ENCODE peak calls at places on chromosomes 13 and 19, in four cellular contexts. J, P, N and S are unnamed samples.

GRCh38 chr19:55461974-55462628 is 659 bp upstream of the ISOC2 start:
- DNase-seq in J (no peak), P (peak; percentile 50), N (peak; percentile 76), S (no peak)

GRCh38 chr13:91017669-91018053 is 329.8 kb upstream of the MIR17HG start:
- DNase-seq in J (peak; percentile 25), P (no peak), N (no peak), S (no peak)

GRCh38 chr13:112885782-112886268 is 83.2 kb upstream of the MCF2L start:
- DNase-seq in J (peak; percentile 83), P (peak; percentile 71), N (peak; percentile 50), S (no peak)

GRCh38 chr13:44224433-44225149 is 149.0 kb upstream of the SERP2 start:
- DNase-seq in J (no peak), P (no peak), N (no peak), S (no peak)

GRCh38 chr13:84366484-84366883 is 484.2 kb upstream of the SLITRK1 start:
- DNase-seq in J (no peak), P (no peak), N (no peak), S (no peak)

GRCh38 chr19:13150919-13151604 is 851 bp downstream of the IER2 start:
- DNase-seq in J (no peak), P (no peak), N (peak; percentile 42), S (no peak)

GRCh38 chr19:21463449-21464105 is 41.8 kb upstream of the ZNF429 start:
- DNase-seq in J (peak; percentile 85), P (no peak), N (peak; percentile 77), S (no peak)

GRCh38 chr13:30792257-30793000 is 57.1 kb downstream of the ALOX5AP start:
- DNase-seq in J (no peak), P (peak; percentile 61), N (no peak), S (no peak)

GRCh38 chr13:33235564-33235963 is 50.0 kb downstream of the STARD13 start:
- DNase-seq in J (no peak), P (no peak), N (no peak), S (no peak)

GRCh38 chr19:18364826-18365528 is 21.0 kb upstream of the GDF15 start:
- DNase-seq in J (peak; percentile 38), P (peak; percentile 97), N (peak; percentile 56), S (no peak)

GRCh38 chr13:46804391-46804815 is 7.4 kb upstream of the ESD start:
- DNase-seq in J (no peak), P (peak; percentile 9), N (no peak), S (no peak)

GRCh38 chr13:113670541-113670940 is 3.5 kb downstream of the GRK1 start:
- DNase-seq in J (peak; percentile 4), P (no peak), N (no peak), S (no peak)

GRCh38 chr19:51147663-51148062 is 5.6 kb downstream of the SIGLEC7 start:
- DNase-seq in J (no peak), P (no peak), N (peak; percentile 32), S (no peak)

GRCh38 chr13:103164239-103164638 is 98.0 kb upstream of the SLC10A2 start:
- DNase-seq in J (no peak), P (no peak), N (no peak), S (no peak)

GRCh38 chr13:107822006-107822405 is 393.3 kb downstream of the LIG4 start:
- DNase-seq in J (no peak), P (no peak), N (no peak), S (no peak)

GRCh38 chr13:62710766-62711165 is 1295.1 kb upstream of the PCDH20 start:
- DNase-seq in J (no peak), P (no peak), N (no peak), S (no peak)

GRCh38 chr19:18156841-18157464 is 4.0 kb downstream of the PIK3R2 start:
- DNase-seq in J (no peak), P (peak; percentile 63), N (peak; percentile 89), S (no peak)

GRCh38 chr19:27966390-27966816 is 1246.5 kb downstream of the UQCRFS1 start:
- DNase-seq in J (no peak), P (no peak), N (peak; percentile 8), S (no peak)

GRCh38 chr19:926595-927043 is 784 bp downstream of the ARID3A start:
- DNase-seq in J (no peak), P (no peak), N (no peak), S (no peak)

GRCh38 chr13:19305434-19305833 is 123.8 kb upstream of the TUBA3C start:
- DNase-seq in J (no peak), P (no peak), N (no peak), S (no peak)

GRCh38 chr19:53892981-53893325 is 11.0 kb downstream of the PRKCG start:
- DNase-seq in J (peak; percentile 69), P (no peak), N (peak; percentile 49), S (no peak)

GRCh38 chr13:82259284-82259683 is 1623.0 kb downstream of the SLITRK1 start:
- DNase-seq in J (no peak), P (no peak), N (no peak), S (no peak)

GRCh38 chr19:29668746-29669609 is 3.7 kb downstream of the PLEKHF1 start:
- DNase-seq in J (peak; percentile 41), P (no peak), N (no peak), S (no peak)

GRCh38 chr19:1357695-1358094 is 26.0 kb upstream of the NDUFS7 start:
- DNase-seq in J (no peak), P (no peak), N (no peak), S (no peak)

GRCh38 chr19:48329167-48329891 is 4.0 kb downstream of the EMP3 start:
- DNase-seq in J (peak; percentile 39), P (no peak), N (peak; percentile 37), S (peak; percentile 42)

GRCh38 chr19:44575116-44575700 is 38.2 kb upstream of the IGSF23 start:
- DNase-seq in J (no peak), P (no peak), N (no peak), S (no peak)

GRCh38 chr13:50080158-50080855 is 65.1 kb downstream of the KCNRG start:
- DNase-seq in J (no peak), P (peak; percentile 23), N (peak; percentile 22), S (no peak)

GRCh38 chr19:2811735-2812413 is 7.8 kb upstream of the ZNF554 start:
- DNase-seq in J (no peak), P (no peak), N (no peak), S (no peak)

GRCh38 chr19:50327461-50328256 is 1.5 kb downstream of the KCNC3 start:
- DNase-seq in J (no peak), P (no peak), N (no peak), S (no peak)

GRCh38 chr19:19275166-19275565 is 2.1 kb upstream of the TM6SF2 start:
- DNase-seq in J (no peak), P (no peak), N (no peak), S (no peak)

GRCh38 chr13:74250738-74251190 is 116.6 kb upstream of the KLF12 start:
- DNase-seq in J (no peak), P (no peak), N (no peak), S (no peak)

GRCh38 chr13:23928985-23929384 is 31.7 kb upstream of the C1QTNF9B start:
- DNase-seq in J (no peak), P (no peak), N (no peak), S (no peak)

DNA sequence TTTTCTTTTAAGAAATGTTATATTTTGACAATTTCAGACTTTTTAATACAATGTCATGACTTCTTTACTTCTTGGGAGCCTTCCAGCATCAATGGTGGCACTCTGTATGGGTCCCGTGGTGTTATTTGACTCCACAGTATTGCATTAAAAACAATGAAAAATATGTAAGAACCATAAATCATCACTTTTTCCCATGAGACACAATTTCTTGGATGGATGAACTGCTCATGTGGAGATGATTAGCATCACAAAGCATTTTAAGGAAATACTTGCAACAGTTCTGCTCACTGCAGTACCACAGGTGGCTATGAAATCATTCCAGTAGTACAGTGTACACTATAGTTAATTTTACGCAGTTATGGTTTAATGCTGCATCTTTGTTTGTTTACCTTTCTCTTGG is 37.2 kb upstream of the C1QTNF9B start:
- DNase-seq in J (no peak), P (no peak), N (no peak), S (no peak)
- TF ChIP-seq TCF7 in J (no peak), P (no peak), N (no peak), S (no peak)

GRCh38 chr19:9052894-9053293 is 34.0 kb upstream of the OR1M1 start:
- DNase-seq in J (no peak), P (no peak), N (no peak), S (no peak)
- TF ChIP-seq TCF7 in J (no peak), P (no peak), N (no peak), S (no peak)

GRCh38 chr13:96824110-96824509 is 170.2 kb downstream of the OXGR1 start:
- DNase-seq in J (no peak), P (no peak), N (no peak), S (no peak)
- TF ChIP-seq TCF7 in J (no peak), P (no peak), N (no peak), S (no peak)

GRCh38 chr19:11457115-11457514 is 21.7 kb downstream of the PRKCSH start:
- DNase-seq in J (no peak), P (no peak), N (peak; percentile 68), S (no peak)
- TF ChIP-seq TCF7 in J (no peak), P (no peak), N (no peak), S (no peak)

DNA sequence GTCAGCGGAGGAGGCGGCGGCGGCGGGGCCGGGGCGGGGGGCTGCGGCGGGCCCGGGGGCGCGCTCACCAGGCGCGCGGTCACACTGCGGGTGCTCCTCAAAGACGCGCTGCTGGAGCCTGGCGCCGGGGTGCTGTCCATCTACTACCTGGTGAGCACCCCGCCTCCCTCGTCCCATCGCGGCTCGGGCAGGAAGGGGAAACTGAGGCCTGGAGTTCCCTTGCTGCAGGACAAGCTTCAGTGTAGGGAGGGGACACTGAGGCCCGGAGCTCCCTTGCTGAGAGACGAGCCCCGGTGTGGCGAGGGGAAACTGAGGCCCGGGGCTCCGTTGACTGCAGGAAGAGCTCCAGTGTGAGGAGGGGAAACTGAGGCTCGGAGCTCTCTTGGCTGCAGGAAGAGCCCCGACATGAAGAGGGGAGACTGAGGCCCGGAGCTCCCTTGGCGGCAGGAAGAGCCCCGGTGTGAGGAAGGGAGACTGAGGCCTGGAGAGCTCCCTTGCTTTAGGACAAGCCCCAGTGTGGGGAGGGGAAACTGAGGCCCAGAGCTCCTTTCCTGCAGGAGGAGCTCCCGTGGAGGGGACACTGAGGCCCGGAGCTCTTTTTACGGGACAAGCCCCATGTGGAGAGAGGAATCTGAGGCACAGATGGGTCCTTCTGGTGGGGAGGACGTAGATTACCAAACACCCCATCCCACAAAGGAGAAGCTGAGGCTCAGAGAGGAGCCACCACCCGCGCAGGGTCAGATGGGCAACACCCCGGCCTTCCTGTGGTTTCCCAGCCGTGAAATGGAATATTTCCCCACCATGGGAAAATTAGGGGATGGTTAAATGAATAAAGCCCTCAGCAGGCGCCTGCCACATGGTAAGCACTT is 717 bp downstream of the MPND start:
- DNase-seq in J (no peak), P (no peak), N (peak; percentile 44), S (no peak)
- TF ChIP-seq TCF7 in J (no peak), P (no peak), N (no peak), S (no peak)

GRCh38 chr13:95870421-95870820 is 182.8 kb downstream of the UGGT2 start:
- DNase-seq in J (no peak), P (no peak), N (no peak), S (no peak)
- TF ChIP-seq TCF7 in J (no peak), P (no peak), N (no peak), S (no peak)

GRCh38 chr19:14183741-14184395 is 22.1 kb downstream of the ADGRL1 start:
- DNase-seq in J (no peak), P (no peak), N (peak; percentile 34), S (no peak)

GRCh38 chr19:14181906-14182305 is 24.1 kb downstream of the ADGRL1 start:
- DNase-seq in J (no peak), P (no peak), N (no peak), S (no peak)

GRCh38 chr19:14185158-14185557 is 20.8 kb downstream of the ADGRL1 start:
- DNase-seq in J (no peak), P (no peak), N (no peak), S (no peak)

GRCh38 chr19:14177496-14178074 is 28.4 kb downstream of the ADGRL1 start:
- DNase-seq in J (no peak), P (no peak), N (no peak), S (no peak)

GRCh38 chr19:14182481-14182880 is 23.5 kb downstream of the ADGRL1 start:
- DNase-seq in J (no peak), P (no peak), N (no peak), S (no peak)
- TF ChIP-seq TCF7 in J (no peak), P (no peak), N (no peak), S (no peak)